ENCODE peak calls at places on chromosomes 3 and 15, in seven cellular contexts. One of them, this sample, is unnamed.

GRCh38 chr15:64461577-64462162 is 1.3 kb downstream of the ZNF609 start:
- DNase-seq in right atrium auricular region: no peak
- DNase-seq in neural crest cell: peak
- DNase-seq in GM12878: no peak
- DNase-seq in left ventricle myocardium inferior: no peak
- DNase-seq in astrocyte of the spinal cord: no peak
- DNase-seq in stomach: peak
- DNase-seq in this sample: no peak

GRCh38 chr3:52670621-52671521 is 14.8 kb downstream of the PBRM1 start:
- DNase-seq in right atrium auricular region: peak
- DNase-seq in neural crest cell: no peak
- DNase-seq in GM12878: peak
- DNase-seq in left ventricle myocardium inferior: no peak
- DNase-seq in astrocyte of the spinal cord: peak
- DNase-seq in stomach: no peak
- DNase-seq in this sample: no peak

GRCh38 chr3:40645883-40646282 is 121.1 kb downstream of the ZNF621 start:
- DNase-seq in right atrium auricular region: no peak
- DNase-seq in neural crest cell: no peak
- DNase-seq in GM12878: no peak
- DNase-seq in left ventricle myocardium inferior: no peak
- DNase-seq in astrocyte of the spinal cord: peak
- DNase-seq in stomach: no peak
- DNase-seq in this sample: no peak

GRCh38 chr15:86403914-86404583 is 324.4 kb downstream of the AGBL1 start:
- DNase-seq in right atrium auricular region: no peak
- DNase-seq in neural crest cell: no peak
- DNase-seq in GM12878: no peak
- DNase-seq in left ventricle myocardium inferior: no peak
- DNase-seq in astrocyte of the spinal cord: no peak
- DNase-seq in stomach: no peak
- DNase-seq in this sample: no peak

GRCh38 chr3:157078131-157078835 is 81.7 kb downstream of the CCNL1 start:
- DNase-seq in right atrium auricular region: no peak
- DNase-seq in neural crest cell: no peak
- DNase-seq in GM12878: no peak
- DNase-seq in left ventricle myocardium inferior: no peak
- DNase-seq in astrocyte of the spinal cord: no peak
- DNase-seq in stomach: no peak
- DNase-seq in this sample: no peak

GRCh38 chr3:159513867-159514380 is 474.7 kb upstream of the IL12A start:
- DNase-seq in right atrium auricular region: no peak
- DNase-seq in neural crest cell: no peak
- DNase-seq in GM12878: no peak
- DNase-seq in left ventricle myocardium inferior: no peak
- DNase-seq in astrocyte of the spinal cord: no peak
- DNase-seq in stomach: no peak
- DNase-seq in this sample: no peak

GRCh38 chr15:52019394-52020252 is 604 bp downstream of the MAPK6 start:
- DNase-seq in right atrium auricular region: peak
- DNase-seq in neural crest cell: peak
- DNase-seq in GM12878: no peak
- DNase-seq in left ventricle myocardium inferior: peak
- DNase-seq in astrocyte of the spinal cord: peak
- DNase-seq in stomach: peak
- DNase-seq in this sample: peak

GRCh38 chr3:51777985-51778384 is 1.1 kb downstream of the IQCF6 start:
- DNase-seq in right atrium auricular region: no peak
- DNase-seq in neural crest cell: no peak
- DNase-seq in GM12878: no peak
- DNase-seq in left ventricle myocardium inferior: peak
- DNase-seq in astrocyte of the spinal cord: no peak
- DNase-seq in stomach: peak
- DNase-seq in this sample: no peak

GRCh38 chr3:71117572-71118247 is 465.8 kb downstream of the FOXP1 start:
- DNase-seq in right atrium auricular region: no peak
- DNase-seq in neural crest cell: no peak
- DNase-seq in GM12878: no peak
- DNase-seq in left ventricle myocardium inferior: no peak
- DNase-seq in astrocyte of the spinal cord: peak
- DNase-seq in stomach: no peak
- DNase-seq in this sample: no peak

GRCh38 chr15:58491151-58491473 is 59.3 kb downstream of the LIPC start:
- DNase-seq in right atrium auricular region: no peak
- DNase-seq in neural crest cell: no peak
- DNase-seq in GM12878: no peak
- DNase-seq in left ventricle myocardium inferior: no peak
- DNase-seq in astrocyte of the spinal cord: no peak
- DNase-seq in stomach: no peak
- DNase-seq in this sample: no peak

GRCh38 chr3:136162322-136162721 is 33.8 kb downstream of the MSL2 start:
- DNase-seq in right atrium auricular region: no peak
- DNase-seq in neural crest cell: no peak
- DNase-seq in GM12878: no peak
- DNase-seq in left ventricle myocardium inferior: no peak
- DNase-seq in astrocyte of the spinal cord: no peak
- DNase-seq in stomach: no peak
- DNase-seq in this sample: no peak

GRCh38 chr3:71753716-71754609 is at the start of gene GPR27:
- DNase-seq in right atrium auricular region: no peak
- DNase-seq in neural crest cell: peak
- DNase-seq in GM12878: no peak
- DNase-seq in left ventricle myocardium inferior: peak
- DNase-seq in astrocyte of the spinal cord: peak
- DNase-seq in stomach: no peak
- DNase-seq in this sample: no peak

GRCh38 chr15:29064290-29064689 is 178.5 kb downstream of the APBA2 start:
- DNase-seq in right atrium auricular region: no peak
- DNase-seq in neural crest cell: no peak
- DNase-seq in GM12878: no peak
- DNase-seq in left ventricle myocardium inferior: no peak
- DNase-seq in astrocyte of the spinal cord: no peak
- DNase-seq in stomach: no peak
- DNase-seq in this sample: no peak

GRCh38 chr3:161081675-161082462 is 23.3 kb downstream of the B3GALNT1 start:
- DNase-seq in right atrium auricular region: no peak
- DNase-seq in neural crest cell: no peak
- DNase-seq in GM12878: no peak
- DNase-seq in left ventricle myocardium inferior: peak
- DNase-seq in astrocyte of the spinal cord: no peak
- DNase-seq in stomach: no peak
- DNase-seq in this sample: no peak

GRCh38 chr3:185717121-185717520 is 107.7 kb downstream of the IGF2BP2 start:
- DNase-seq in right atrium auricular region: no peak
- DNase-seq in neural crest cell: no peak
- DNase-seq in GM12878: no peak
- DNase-seq in left ventricle myocardium inferior: no peak
- DNase-seq in astrocyte of the spinal cord: peak
- DNase-seq in stomach: no peak
- DNase-seq in this sample: no peak

GRCh38 chr3:89184151-89184550 is 76.7 kb downstream of the EPHA3 start:
- DNase-seq in right atrium auricular region: no peak
- DNase-seq in neural crest cell: no peak
- DNase-seq in GM12878: no peak
- DNase-seq in left ventricle myocardium inferior: no peak
- DNase-seq in astrocyte of the spinal cord: no peak
- DNase-seq in stomach: no peak
- DNase-seq in this sample: no peak

GRCh38 chr3:183825380-183826161 is at the start of gene MAP6D1:
- DNase-seq in right atrium auricular region: no peak
- DNase-seq in neural crest cell: peak
- DNase-seq in GM12878: no peak
- DNase-seq in left ventricle myocardium inferior: peak
- DNase-seq in astrocyte of the spinal cord: peak
- DNase-seq in stomach: no peak
- DNase-seq in this sample: no peak

GRCh38 chr3:129195731-129196256 is 12.1 kb upstream of the CNBP start:
- DNase-seq in right atrium auricular region: peak
- DNase-seq in neural crest cell: no peak
- DNase-seq in GM12878: no peak
- DNase-seq in left ventricle myocardium inferior: peak
- DNase-seq in astrocyte of the spinal cord: peak
- DNase-seq in stomach: no peak
- DNase-seq in this sample: no peak

GRCh38 chr3:125480656-125481374 is 39.2 kb downstream of the SNX4 start:
- DNase-seq in right atrium auricular region: no peak
- DNase-seq in neural crest cell: no peak
- DNase-seq in GM12878: no peak
- DNase-seq in left ventricle myocardium inferior: no peak
- DNase-seq in astrocyte of the spinal cord: no peak
- DNase-seq in stomach: no peak
- DNase-seq in this sample: no peak

GRCh38 chr15:43541785-43542184 is 24.4 kb downstream of the MAP1A start:
- DNase-seq in right atrium auricular region: no peak
- DNase-seq in neural crest cell: no peak
- DNase-seq in GM12878: no peak
- DNase-seq in left ventricle myocardium inferior: no peak
- DNase-seq in astrocyte of the spinal cord: no peak
- DNase-seq in stomach: no peak
- DNase-seq in this sample: no peak

GRCh38 chr3:47440131-47440530 is 35.6 kb downstream of the SCAP start:
- DNase-seq in right atrium auricular region: no peak
- DNase-seq in neural crest cell: no peak
- DNase-seq in GM12878: no peak
- DNase-seq in left ventricle myocardium inferior: no peak
- DNase-seq in astrocyte of the spinal cord: no peak
- DNase-seq in stomach: no peak
- DNase-seq in this sample: no peak
- TF ChIP-seq CTCF in right atrium auricular region: no peak
- TF ChIP-seq CTCF in neural crest cell: peak
- TF ChIP-seq CTCF in GM12878: no peak
- TF ChIP-seq CTCF in left ventricle myocardium inferior: peak
- TF ChIP-seq CTCF in astrocyte of the spinal cord: peak
- TF ChIP-seq CTCF in stomach: no peak
- TF ChIP-seq CTCF in this sample: peak

DNA sequence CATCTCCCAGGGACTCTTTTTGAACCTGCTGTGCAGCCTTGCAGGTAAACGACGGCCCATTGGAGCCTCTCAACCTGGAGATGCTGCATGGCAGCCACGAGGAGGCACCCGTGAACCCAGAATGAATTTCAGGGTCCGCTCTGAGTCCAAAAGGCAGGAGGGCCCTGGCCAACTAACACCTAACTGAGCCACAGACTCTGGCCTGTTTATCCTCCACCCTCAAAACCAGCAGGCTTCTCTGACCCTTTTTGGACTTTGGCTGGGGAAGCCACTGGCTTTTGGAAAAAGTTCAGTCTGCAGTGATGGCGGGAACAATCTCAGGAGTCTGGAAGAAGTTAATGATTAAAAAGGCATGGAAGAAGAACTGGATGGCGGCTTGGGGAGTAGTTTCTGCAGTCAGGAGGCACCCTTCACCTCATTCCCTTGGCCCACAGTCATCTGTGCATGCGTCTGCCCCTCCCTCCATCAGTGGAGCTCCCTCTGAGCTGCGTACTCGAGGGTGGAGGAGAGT is 4.1 kb downstream of the PXYLP1 start:
- DNase-seq in right atrium auricular region: no peak
- DNase-seq in neural crest cell: no peak
- DNase-seq in GM12878: no peak
- DNase-seq in left ventricle myocardium inferior: no peak
- DNase-seq in astrocyte of the spinal cord: no peak
- DNase-seq in stomach: no peak
- DNase-seq in this sample: no peak
- TF ChIP-seq CTCF in right atrium auricular region: peak
- TF ChIP-seq CTCF in neural crest cell: no peak
- TF ChIP-seq CTCF in GM12878: no peak
- TF ChIP-seq CTCF in left ventricle myocardium inferior: no peak
- TF ChIP-seq CTCF in astrocyte of the spinal cord: no peak
- TF ChIP-seq CTCF in stomach: peak
- TF ChIP-seq CTCF in this sample: no peak

GRCh38 chr3:56802411-56802745 is 629 bp upstream of the ARHGEF3 start:
- DNase-seq in right atrium auricular region: no peak
- DNase-seq in neural crest cell: no peak
- DNase-seq in GM12878: no peak
- DNase-seq in left ventricle myocardium inferior: no peak
- DNase-seq in astrocyte of the spinal cord: no peak
- DNase-seq in stomach: no peak
- DNase-seq in this sample: no peak
- TF ChIP-seq CTCF in right atrium auricular region: no peak
- TF ChIP-seq CTCF in neural crest cell: peak
- TF ChIP-seq CTCF in GM12878: no peak
- TF ChIP-seq CTCF in left ventricle myocardium inferior: no peak
- TF ChIP-seq CTCF in astrocyte of the spinal cord: no peak
- TF ChIP-seq CTCF in stomach: no peak
- TF ChIP-seq CTCF in this sample: no peak

GRCh38 chr3:173583496-173583895 is 186.0 kb downstream of the NLGN1 start:
- DNase-seq in right atrium auricular region: no peak
- DNase-seq in neural crest cell: no peak
- DNase-seq in GM12878: no peak
- DNase-seq in left ventricle myocardium inferior: no peak
- DNase-seq in astrocyte of the spinal cord: no peak
- DNase-seq in stomach: no peak
- DNase-seq in this sample: no peak

GRCh38 chr3:173586176-173586575 is 188.6 kb downstream of the NLGN1 start:
- DNase-seq in right atrium auricular region: no peak
- DNase-seq in neural crest cell: no peak
- DNase-seq in GM12878: no peak
- DNase-seq in left ventricle myocardium inferior: no peak
- DNase-seq in astrocyte of the spinal cord: peak
- DNase-seq in stomach: no peak
- DNase-seq in this sample: no peak

GRCh38 chr3:173587055-173587454 is 189.5 kb downstream of the NLGN1 start:
- DNase-seq in right atrium auricular region: no peak
- DNase-seq in neural crest cell: no peak
- DNase-seq in GM12878: no peak
- DNase-seq in left ventricle myocardium inferior: no peak
- DNase-seq in astrocyte of the spinal cord: no peak
- DNase-seq in stomach: no peak
- DNase-seq in this sample: no peak

GRCh38 chr3:173584834-173585831 is 187.6 kb downstream of the NLGN1 start:
- DNase-seq in right atrium auricular region: peak
- DNase-seq in neural crest cell: peak
- DNase-seq in GM12878: no peak
- DNase-seq in left ventricle myocardium inferior: peak
- DNase-seq in astrocyte of the spinal cord: peak
- DNase-seq in stomach: no peak
- DNase-seq in this sample: no peak

DNA sequence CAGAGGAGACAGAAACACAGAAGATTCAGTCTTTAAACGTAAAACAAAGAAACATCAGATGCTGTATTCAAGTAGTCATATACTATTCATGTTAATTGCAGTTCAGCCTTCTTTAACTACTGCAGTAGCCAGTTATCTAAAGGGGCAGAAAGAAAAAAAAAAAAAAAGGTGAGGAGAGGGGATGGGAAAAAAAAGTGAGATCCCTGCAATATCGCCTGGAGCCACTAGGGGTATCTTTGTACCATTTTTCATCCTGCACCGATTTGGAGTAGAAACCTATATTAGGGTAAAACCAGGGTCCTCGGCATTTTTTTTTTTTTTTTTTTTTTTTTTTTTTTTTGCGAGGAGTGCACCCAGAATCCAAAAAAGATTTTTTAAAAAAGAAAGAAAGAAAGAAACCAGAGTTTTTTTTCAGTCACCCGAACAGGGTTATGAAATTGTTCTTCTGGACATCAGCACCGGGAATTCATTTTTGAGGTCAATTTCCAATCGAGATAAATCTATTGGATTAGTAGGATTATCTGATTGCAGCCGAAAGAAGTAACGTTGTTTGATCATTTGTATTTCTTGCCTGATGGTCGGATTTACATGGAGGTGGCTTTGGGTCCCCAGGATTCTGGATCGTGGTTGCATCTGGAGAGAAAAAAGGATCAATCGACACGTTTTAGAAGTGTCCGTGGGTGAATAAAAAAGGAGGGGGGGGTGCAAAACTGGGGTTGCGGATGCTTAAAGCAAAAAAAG is 186.7 kb downstream of the NLGN1 start:
- DNase-seq in right atrium auricular region: no peak
- DNase-seq in neural crest cell: peak
- DNase-seq in GM12878: no peak
- DNase-seq in left ventricle myocardium inferior: no peak
- DNase-seq in astrocyte of the spinal cord: peak
- DNase-seq in stomach: no peak
- DNase-seq in this sample: no peak
- TF ChIP-seq CTCF in right atrium auricular region: peak
- TF ChIP-seq CTCF in neural crest cell: peak
- TF ChIP-seq CTCF in GM12878: peak
- TF ChIP-seq CTCF in left ventricle myocardium inferior: peak
- TF ChIP-seq CTCF in astrocyte of the spinal cord: peak
- TF ChIP-seq CTCF in stomach: peak
- TF ChIP-seq CTCF in this sample: peak